ENCODE peak calls at places on chromosomes 12 and 14, in ten cellular contexts. C, K, A, V, J, B, Y, W, X and H are unnamed samples.

GRCh38 chr12:119448737-119449136 is 114.2 kb downstream of the CCDC60 start:
- DNase-seq in W (no peak), K (no peak), A (no peak), X (no peak), J (no peak), C (no peak), B (no peak), Y (no peak), V (no peak), H (no peak)

GRCh38 chr12:104727866-104728449 is 230.1 kb downstream of the SLC41A2 start:
- DNase-seq in X (no peak), C (no peak), A (no peak), K (no peak), B (no peak), V (no peak), W (no peak), J (no peak), Y (no peak), H (no peak)

GRCh38 chr14:35369701-35370191 is 34.8 kb downstream of the NFKBIA start:
- DNase-seq in V (no peak), C (no peak), A (peak), Y (no peak), X (no peak), B (no peak), W (no peak), K (no peak), J (no peak), H (no peak)

GRCh38 chr12:53751336-53752191 is at the start of gene CISTR:
- DNase-seq in A (no peak), C (no peak), B (no peak), X (no peak), W (peak), K (peak), V (no peak), Y (no peak), J (peak), H (no peak)

GRCh38 chr12:102326987-102327386 is 129.4 kb upstream of the PMCH start:
- DNase-seq in J (no peak), C (no peak), V (peak), A (no peak), W (no peak), K (no peak), X (peak), Y (no peak), B (no peak), H (no peak)

GRCh38 chr12:98823012-98823411 is 177.9 kb downstream of the APAF1 start:
- DNase-seq in X (no peak), Y (no peak), B (no peak), J (no peak), C (no peak), W (no peak), A (no peak), V (no peak), K (no peak), H (no peak)

GRCh38 chr12:117060927-117061300 is 38.3 kb downstream of the TESC start:
- DNase-seq in K (no peak), C (no peak), X (no peak), V (no peak), B (no peak), A (no peak), W (no peak), J (no peak), Y (no peak), H (no peak)

GRCh38 chr14:103016071-103016470 is 41.3 kb downstream of the CDC42BPB start:
- DNase-seq in C (no peak), V (no peak), W (peak), X (no peak), B (no peak), K (no peak), A (no peak), Y (no peak), J (no peak), H (no peak)

GRCh38 chr14:75539562-75540478 is 17.6 kb downstream of the BATF start:
- DNase-seq in W (no peak), Y (no peak), V (no peak), J (no peak), A (no peak), C (no peak), B (no peak), X (no peak), K (no peak), H (no peak)

GRCh38 chr12:40451661-40452060 is 226.9 kb downstream of the LRRK2 start:
- DNase-seq in W (no peak), V (no peak), K (no peak), A (no peak), B (no peak), Y (peak), C (no peak), X (no peak), J (no peak), H (no peak)

GRCh38 chr14:33307691-33308369 is 369.2 kb downstream of the NPAS3 start:
- DNase-seq in V (peak), C (no peak), A (no peak), W (peak), Y (no peak), K (no peak), B (peak), X (no peak), J (peak), H (peak)

GRCh38 chr12:45583011-45583657 is 146.4 kb upstream of the ARID2 start:
- DNase-seq in W (no peak), Y (no peak), K (no peak), J (no peak), C (no peak), V (peak), X (peak), B (peak), A (no peak), H (peak)

GRCh38 chr12:83172441-83172840 is 485.7 kb downstream of the TMTC2 start:
- DNase-seq in W (no peak), X (no peak), V (no peak), B (no peak), C (no peak), Y (no peak), A (no peak), K (no peak), J (no peak), H (no peak)

GRCh38 chr14:105279642-105280361 is 21.0 kb downstream of the BRF1 start:
- DNase-seq in Y (no peak), K (no peak), B (no peak), A (no peak), C (no peak), J (no peak), W (no peak), V (no peak), X (no peak), H (no peak)

GRCh38 chr14:32468955-32469354 is 139.9 kb downstream of the AKAP6 start:
- DNase-seq in W (no peak), Y (no peak), X (peak), V (peak), C (no peak), A (no peak), B (peak), J (no peak), K (no peak), H (peak)

GRCh38 chr14:29242755-29243340 is 476.3 kb downstream of the FOXG1 start:
- DNase-seq in Y (no peak), X (peak), V (no peak), W (no peak), K (no peak), C (no peak), J (no peak), A (no peak), B (peak), H (no peak)

GRCh38 chr14:67831122-67831521 is 11.5 kb downstream of the RAD51B start:
- DNase-seq in W (no peak), J (no peak), V (no peak), Y (no peak), A (no peak), B (no peak), K (no peak), X (no peak), C (no peak), H (no peak)

GRCh38 chr12:22923768-22924167 is 298.8 kb downstream of the ETNK1 start:
- DNase-seq in X (no peak), Y (no peak), B (no peak), K (no peak), J (no peak), W (no peak), A (no peak), V (no peak), C (no peak), H (no peak)

GRCh38 chr12:53224268-53224896 is 7.6 kb downstream of the RARG start:
- DNase-seq in C (no peak), Y (no peak), W (no peak), J (peak), V (no peak), A (peak), B (peak), X (no peak), K (no peak), H (no peak)

GRCh38 chr14:105894125-105894977 is 368.0 kb downstream of the TMEM121 start:
- DNase-seq in B (no peak), A (no peak), Y (no peak), W (no peak), X (no peak), J (peak), K (no peak), V (no peak), C (no peak), H (no peak)

GRCh38 chr14:74893614-74894091 is 11.9 kb downstream of the DLST start:
- DNase-seq in Y (no peak), K (no peak), W (no peak), B (no peak), J (no peak), C (no peak), A (no peak), X (no peak), V (no peak), H (no peak)

GRCh38 chr12:15477761-15478160 is 155.5 kb downstream of the PTPRO start:
- DNase-seq in K (no peak), J (no peak), Y (no peak), W (no peak), V (no peak), B (no peak), A (no peak), X (no peak), C (no peak), H (no peak)

GRCh38 chr14:33880330-33880729 is 70.5 kb downstream of the EGLN3 start:
- DNase-seq in C (no peak), V (no peak), K (no peak), B (no peak), W (no peak), Y (no peak), J (no peak), A (no peak), X (no peak), H (no peak)

GRCh38 chr12:91173139-91173538 is 9.5 kb downstream of the DCN start:
- DNase-seq in K (no peak), V (no peak), A (no peak), B (no peak), Y (no peak), J (no peak), W (no peak), C (no peak), X (no peak), H (no peak)

GRCh38 chr14:83734431-83734830 is 1795.5 kb upstream of the FLRT2 start:
- DNase-seq in X (no peak), J (no peak), Y (no peak), B (no peak), K (no peak), A (no peak), V (no peak), W (no peak), C (no peak), H (no peak)

GRCh38 chr12:28290262-28290661 is 100.0 kb downstream of the CCDC91 start:
- DNase-seq in K (no peak), J (no peak), C (no peak), V (no peak), W (no peak), B (no peak), Y (no peak), A (no peak), X (no peak), H (no peak)

GRCh38 chr14:64572721-64573508 is 23.2 kb downstream of the PPP1R36 start:
- DNase-seq in K (no peak), Y (no peak), B (peak), C (no peak), J (no peak), W (no peak), A (no peak), V (no peak), X (peak), H (no peak)

GRCh38 chr12:85711735-85712390 is 124.3 kb downstream of the RASSF9 start:
- DNase-seq in W (no peak), A (no peak), X (no peak), J (peak), V (no peak), C (peak), Y (no peak), K (no peak), B (no peak), H (no peak)

GRCh38 chr14:95490727-95491451 is 25.6 kb downstream of the SYNE3 start:
- DNase-seq in K (no peak), C (no peak), W (no peak), V (no peak), B (peak), A (no peak), X (no peak), J (no peak), Y (no peak), H (no peak)

GRCh38 chr14:96217381-96217913 is 12.8 kb downstream of the BDKRB2 start:
- DNase-seq in X (no peak), W (peak), J (no peak), Y (no peak), B (no peak), A (no peak), C (no peak), K (no peak), V (no peak), H (no peak)

GRCh38 chr14:58488550-58488949 is 61.0 kb downstream of the KIAA0586 start:
- DNase-seq in X (peak), J (no peak), A (no peak), W (no peak), B (peak), K (no peak), C (no peak), V (peak), Y (no peak), H (peak)

GRCh38 chr12:101783150-101783549 is 43.9 kb upstream of the SYCP3 start:
- DNase-seq in Y (no peak), K (no peak), V (peak), B (no peak), X (no peak), J (no peak), W (no peak), C (no peak), A (no peak), H (no peak)

GRCh38 chr14:96673706-96674105 is 123.5 kb upstream of the VRK1 start:
- DNase-seq in A (no peak), B (no peak), X (no peak), Y (no peak), V (no peak), C (no peak), K (no peak), J (no peak), W (no peak), H (no peak)

GRCh38 chr12:125203145-125203765 is 138.0 kb downstream of the AACS start:
- DNase-seq in Y (no peak), W (no peak), V (no peak), K (peak), B (peak), X (no peak), J (no peak), C (no peak), A (peak), H (no peak)

GRCh38 chr12:57008113-57008687 is 1.9 kb upstream of the ZBTB39 start:
- DNase-seq in Y (peak), X (peak), W (no peak), B (peak), V (peak), C (no peak), K (peak), A (peak), J (no peak), H (peak)

GRCh38 chr12:80714055-80714454 is 2.7 kb upstream of the MYF5 start:
- DNase-seq in J (no peak), Y (no peak), C (no peak), X (peak), B (peak), A (no peak), K (no peak), V (peak), W (no peak), H (no peak)

GRCh38 chr12:62767506-62767905 is 167.4 kb downstream of the PPM1H start:
- DNase-seq in X (peak), K (no peak), J (no peak), A (no peak), B (peak), Y (no peak), V (no peak), W (no peak), C (no peak), H (no peak)

GRCh38 chr12:46371718-46372130 is 849 bp downstream of the SLC38A2 start:
- DNase-seq in V (peak), B (peak), W (peak), X (peak), K (peak), C (peak), J (peak), Y (no peak), A (peak), H (no peak)

GRCh38 chr14:23646648-23647549 is 10.7 kb downstream of the DHRS2 start:
- DNase-seq in B (peak), J (no peak), V (no peak), K (no peak), W (no peak), A (no peak), Y (no peak), C (no peak), X (no peak), H (no peak)

GRCh38 chr12:70920251-70920851 is at the start of gene PTPRR:
- DNase-seq in J (no peak), W (peak), C (no peak), X (no peak), K (no peak), B (peak), Y (no peak), A (no peak), V (no peak), H (no peak)
- H3K4me3 ChIP-seq in J (peak), W (peak), C (peak), X (no peak), K (no peak), B (no peak), Y (no peak), A (no peak), V (no peak), H (peak)

DNA sequence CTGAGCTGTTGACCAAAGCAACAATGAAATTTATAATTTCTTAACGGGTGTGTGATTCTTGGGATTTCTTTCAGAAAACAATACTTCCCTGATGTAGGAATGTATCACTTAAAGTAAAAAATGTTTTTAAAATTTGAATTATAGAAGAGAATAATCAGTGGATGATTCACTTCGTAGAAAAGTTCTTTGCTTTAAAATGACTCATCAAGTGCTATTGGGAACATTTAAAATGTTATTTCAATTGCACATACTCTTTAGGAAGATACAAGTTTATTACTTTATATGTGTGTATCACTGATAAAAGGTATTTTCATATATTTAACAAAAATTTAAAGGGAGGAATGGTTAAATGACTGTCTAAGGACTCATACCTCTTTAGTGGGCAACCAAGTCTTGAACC is 155.3 kb downstream of the PDE3A start:
- DNase-seq in B (peak), W (no peak), Y (no peak), A (no peak), C (no peak), X (peak), K (no peak), V (no peak), J (no peak), H (no peak)
- H3K4me3 ChIP-seq in B (no peak), W (no peak), Y (no peak), A (no peak), C (no peak), X (no peak), K (no peak), V (no peak), J (no peak), H (no peak)

GRCh38 chr12:4119157-4119761 is 154.3 kb upstream of the CCND2 start:
- DNase-seq in X (no peak), B (no peak), Y (no peak), A (no peak), K (no peak), V (no peak), W (no peak), J (no peak), C (peak), H (no peak)
- H3K4me3 ChIP-seq in X (no peak), B (no peak), Y (no peak), A (no peak), K (no peak), V (no peak), W (no peak), J (no peak), C (no peak), H (no peak)

DNA sequence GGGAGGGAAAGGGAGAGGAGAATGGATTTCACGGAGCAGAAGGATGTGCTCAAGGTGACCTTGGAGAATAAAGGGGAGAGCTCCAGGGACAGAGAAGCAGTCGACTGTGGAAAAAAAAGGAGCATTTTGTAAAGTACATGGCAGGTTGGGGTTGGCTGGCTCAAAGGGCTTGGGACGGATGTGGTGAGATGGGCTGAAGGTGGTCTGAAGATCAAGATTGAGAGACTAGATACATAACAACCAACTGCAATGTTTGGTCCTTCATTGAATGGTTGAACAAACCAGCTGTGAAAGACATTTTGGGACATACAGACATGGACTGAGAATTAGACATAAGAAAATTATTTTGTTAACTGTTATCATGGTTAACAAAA is 1.6 kb upstream of the CD63 start:
- DNase-seq in C (no peak), X (no peak), A (no peak), V (no peak), Y (no peak), B (no peak), J (no peak), K (peak), W (no peak), H (no peak)
- H3K4me3 ChIP-seq in C (peak), X (peak), A (peak), V (peak), Y (no peak), B (peak), J (peak), K (peak), W (peak), H (peak)

DNA sequence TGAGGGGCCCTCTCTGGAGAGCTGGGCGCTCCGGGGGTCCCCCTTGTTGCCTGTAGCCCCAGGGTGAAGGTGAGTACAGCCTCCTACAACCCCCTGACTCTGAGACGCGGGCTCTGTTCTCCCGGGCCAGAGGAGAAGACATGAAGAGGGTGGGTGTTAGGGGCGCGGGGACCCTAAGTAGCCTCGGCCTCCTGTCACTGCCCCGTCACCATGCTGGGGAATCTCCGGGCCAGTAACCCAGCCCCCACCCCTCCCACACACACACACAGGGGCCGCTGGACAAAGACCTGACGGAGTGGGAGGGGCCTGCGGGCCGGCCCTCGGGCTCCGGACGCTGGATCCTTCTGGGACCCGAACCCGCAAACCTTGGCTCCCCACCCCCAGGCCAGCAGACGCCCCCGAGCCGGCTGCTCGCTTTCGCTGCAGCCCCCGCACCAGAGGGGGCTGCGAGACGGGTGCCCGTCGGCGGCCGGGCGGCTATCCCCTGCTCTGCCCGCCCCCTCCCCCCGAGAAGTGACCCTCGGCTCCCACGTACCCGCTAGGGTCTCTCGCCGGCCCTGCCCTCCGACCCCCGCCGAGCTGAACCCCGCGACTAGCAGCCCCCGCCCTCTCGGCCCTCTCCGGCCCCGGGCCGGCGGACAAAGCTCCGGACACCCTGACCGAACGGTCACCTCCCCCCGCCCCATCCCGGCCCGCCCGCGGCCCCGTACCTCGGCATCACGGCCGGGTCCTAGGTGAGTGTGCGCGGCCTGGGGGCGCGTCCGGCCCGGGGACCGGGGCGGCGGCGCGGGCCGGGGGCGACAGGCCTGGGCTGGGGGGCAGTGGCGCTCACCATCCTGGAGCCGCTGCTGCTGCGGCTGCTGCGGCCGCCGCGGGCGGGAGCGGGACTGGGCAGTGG is at the start of gene FIGNL2:
- DNase-seq in A (peak), W (no peak), Y (no peak), C (no peak), X (peak), B (no peak), V (no peak), K (no peak), J (no peak), H (no peak)
- H3K4me3 ChIP-seq in A (peak), W (peak), Y (no peak), C (peak), X (peak), B (peak), V (peak), K (no peak), J (peak), H (peak)